ENCODE peak calls at places on chromosomes 12 and 14, in five cellular contexts. One of them, this sample, is unnamed.

GRCh38 chr14:50062438-50063039 is 53.8 kb downstream of the VCPKMT start:
- DNase-seq in kidney: no peak
- DNase-seq in tibial nerve: no peak
- DNase-seq in progenitor cell of endocrine pancreas: no peak
- DNase-seq in OCI-LY7: peak; percentile 91
- DNase-seq in this sample: no peak

GRCh38 chr12:120625557-120626419 is 14.6 kb upstream of the CABP1 start:
- DNase-seq in kidney: peak; percentile 43
- DNase-seq in tibial nerve: no peak
- DNase-seq in progenitor cell of endocrine pancreas: no peak
- DNase-seq in OCI-LY7: peak; percentile 73
- DNase-seq in this sample: no peak

GRCh38 chr12:53184828-53185227 is 4.1 kb upstream of the CSAD start:
- DNase-seq in kidney: no peak
- DNase-seq in tibial nerve: no peak
- DNase-seq in progenitor cell of endocrine pancreas: no peak
- DNase-seq in OCI-LY7: no peak
- DNase-seq in this sample: no peak

GRCh38 chr12:98671459-98671858 is 26.4 kb downstream of the APAF1 start:
- DNase-seq in kidney: no peak
- DNase-seq in tibial nerve: no peak
- DNase-seq in progenitor cell of endocrine pancreas: no peak
- DNase-seq in OCI-LY7: no peak
- DNase-seq in this sample: no peak

GRCh38 chr14:100417466-100417865 is 94.3 kb downstream of the SLC25A47 start:
- DNase-seq in kidney: no peak
- DNase-seq in tibial nerve: no peak
- DNase-seq in progenitor cell of endocrine pancreas: peak; percentile 43
- DNase-seq in OCI-LY7: no peak
- DNase-seq in this sample: no peak

GRCh38 chr14:99936056-99936455 is 129.2 kb upstream of the EVL start:
- DNase-seq in kidney: no peak
- DNase-seq in tibial nerve: no peak
- DNase-seq in progenitor cell of endocrine pancreas: no peak
- DNase-seq in OCI-LY7: no peak
- DNase-seq in this sample: no peak

GRCh38 chr12:124573839-124574786 is 6.7 kb upstream of the NCOR2 start:
- DNase-seq in kidney: peak; percentile 53
- DNase-seq in tibial nerve: no peak
- DNase-seq in progenitor cell of endocrine pancreas: no peak
- DNase-seq in OCI-LY7: no peak
- DNase-seq in this sample: no peak

GRCh38 chr14:92959189-92959531 is 36.2 kb downstream of the CHGA start:
- DNase-seq in kidney: peak; percentile 49
- DNase-seq in tibial nerve: no peak
- DNase-seq in progenitor cell of endocrine pancreas: no peak
- DNase-seq in OCI-LY7: no peak
- DNase-seq in this sample: peak; percentile 100

GRCh38 chr14:23153891-23154796 is 29.3 kb downstream of the SLC7A8 start:
- DNase-seq in kidney: peak; percentile 94
- DNase-seq in tibial nerve: peak; percentile 92
- DNase-seq in progenitor cell of endocrine pancreas: no peak
- DNase-seq in OCI-LY7: no peak
- DNase-seq in this sample: no peak

GRCh38 chr12:48000878-48001321 is 3.4 kb downstream of the COL2A1 start:
- DNase-seq in kidney: peak; percentile 53
- DNase-seq in tibial nerve: no peak
- DNase-seq in progenitor cell of endocrine pancreas: no peak
- DNase-seq in OCI-LY7: no peak
- DNase-seq in this sample: no peak

GRCh38 chr14:24143511-24143910 is 2.1 kb upstream of the EMC9 start:
- DNase-seq in kidney: no peak
- DNase-seq in tibial nerve: no peak
- DNase-seq in progenitor cell of endocrine pancreas: no peak
- DNase-seq in OCI-LY7: no peak
- DNase-seq in this sample: no peak

GRCh38 chr14:96693252-96693820 is 103.8 kb upstream of the VRK1 start:
- DNase-seq in kidney: no peak
- DNase-seq in tibial nerve: no peak
- DNase-seq in progenitor cell of endocrine pancreas: no peak
- DNase-seq in OCI-LY7: no peak
- DNase-seq in this sample: no peak

GRCh38 chr14:58740584-58740983 is 102.8 kb downstream of the DACT1 start:
- DNase-seq in kidney: no peak
- DNase-seq in tibial nerve: no peak
- DNase-seq in progenitor cell of endocrine pancreas: no peak
- DNase-seq in OCI-LY7: no peak
- DNase-seq in this sample: no peak

GRCh38 chr12:39127401-39127800 is 222.0 kb upstream of the CPNE8 start:
- DNase-seq in kidney: no peak
- DNase-seq in tibial nerve: no peak
- DNase-seq in progenitor cell of endocrine pancreas: no peak
- DNase-seq in OCI-LY7: no peak
- DNase-seq in this sample: no peak

GRCh38 chr12:102107970-102108369 is 11.9 kb downstream of the NUP37 start:
- DNase-seq in kidney: no peak
- DNase-seq in tibial nerve: no peak
- DNase-seq in progenitor cell of endocrine pancreas: no peak
- DNase-seq in OCI-LY7: no peak
- DNase-seq in this sample: no peak

DNA sequence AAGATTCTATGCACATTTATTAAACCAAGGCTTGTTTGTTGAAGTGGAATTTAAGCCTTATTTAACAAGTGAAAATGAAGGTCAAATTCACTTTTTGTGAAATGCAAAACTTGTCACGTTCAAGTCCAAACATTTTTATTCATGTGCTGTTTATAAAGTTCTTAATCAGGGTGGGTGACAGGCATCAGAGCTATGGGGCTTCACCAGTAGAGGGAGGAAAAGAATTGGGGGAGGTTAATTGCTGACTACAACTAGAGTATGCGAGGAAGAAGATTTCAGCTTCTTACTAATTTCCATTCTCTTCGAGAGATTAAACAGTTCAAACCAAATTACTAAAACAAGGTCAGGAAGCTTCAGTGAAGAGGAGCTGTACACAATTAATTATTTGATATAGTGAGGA is 9.7 kb downstream of the MOK start:
- DNase-seq in kidney: no peak
- DNase-seq in tibial nerve: no peak
- DNase-seq in progenitor cell of endocrine pancreas: no peak
- DNase-seq in OCI-LY7: no peak
- DNase-seq in this sample: no peak
- TF ChIP-seq CTCF in kidney: peak; percentile 4
- TF ChIP-seq CTCF in tibial nerve: no peak
- TF ChIP-seq CTCF in progenitor cell of endocrine pancreas: peak; percentile 12
- TF ChIP-seq CTCF in OCI-LY7: peak; percentile 62
- TF ChIP-seq CTCF in this sample: peak; percentile 22

GRCh38 chr12:50599366-50600095 is 94.7 kb downstream of the DIP2B start:
- DNase-seq in kidney: no peak
- DNase-seq in tibial nerve: no peak
- DNase-seq in progenitor cell of endocrine pancreas: no peak
- DNase-seq in OCI-LY7: no peak
- DNase-seq in this sample: no peak

GRCh38 chr12:50600364-50600763 is 95.6 kb downstream of the DIP2B start:
- DNase-seq in kidney: no peak
- DNase-seq in tibial nerve: no peak
- DNase-seq in progenitor cell of endocrine pancreas: no peak
- DNase-seq in OCI-LY7: no peak
- DNase-seq in this sample: no peak

GRCh38 chr12:50595667-50596066 is 90.9 kb downstream of the DIP2B start:
- DNase-seq in kidney: no peak
- DNase-seq in tibial nerve: no peak
- DNase-seq in progenitor cell of endocrine pancreas: no peak
- DNase-seq in OCI-LY7: no peak
- DNase-seq in this sample: no peak

GRCh38 chr12:50597200-50598195 is 92.7 kb downstream of the DIP2B start:
- DNase-seq in kidney: no peak
- DNase-seq in tibial nerve: no peak
- DNase-seq in progenitor cell of endocrine pancreas: no peak
- DNase-seq in OCI-LY7: peak; percentile 19
- DNase-seq in this sample: no peak

DNA sequence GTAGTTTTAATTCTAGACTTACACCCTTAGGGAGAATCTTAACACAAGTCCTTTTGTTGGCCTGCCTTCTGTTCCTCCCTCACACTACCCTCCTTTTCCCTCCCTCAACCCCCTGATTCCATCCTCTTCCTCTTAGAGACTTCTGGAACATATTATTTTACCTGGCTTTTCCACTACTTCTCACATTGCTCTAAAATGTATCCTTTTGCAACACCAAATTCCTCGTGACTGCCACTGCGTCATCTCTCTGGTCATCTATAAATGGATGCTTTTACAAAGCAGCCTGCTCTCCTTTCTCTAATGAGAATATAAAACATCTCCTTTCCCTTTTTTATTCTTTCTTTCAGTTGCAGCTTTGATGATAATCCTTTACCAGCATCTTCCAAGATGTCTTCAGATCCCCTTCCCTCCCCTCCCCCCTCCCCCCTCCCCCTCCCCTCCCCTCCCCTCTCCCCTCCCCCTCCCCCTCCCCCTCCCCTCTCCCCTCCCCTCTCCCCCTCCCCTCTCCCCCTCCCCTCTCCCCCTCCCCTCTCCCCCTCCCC is 93.6 kb downstream of the DIP2B start:
- DNase-seq in kidney: no peak
- DNase-seq in tibial nerve: no peak
- DNase-seq in progenitor cell of endocrine pancreas: no peak
- DNase-seq in OCI-LY7: no peak
- DNase-seq in this sample: no peak
- TF ChIP-seq CTCF in kidney: no peak
- TF ChIP-seq CTCF in tibial nerve: no peak
- TF ChIP-seq CTCF in progenitor cell of endocrine pancreas: no peak
- TF ChIP-seq CTCF in OCI-LY7: no peak
- TF ChIP-seq CTCF in this sample: no peak

GRCh38 chr14:41607119-41607785 is 576 bp downstream of the LRFN5 start:
- DNase-seq in kidney: peak; percentile 43
- DNase-seq in tibial nerve: no peak
- DNase-seq in progenitor cell of endocrine pancreas: no peak
- DNase-seq in OCI-LY7: no peak
- DNase-seq in this sample: no peak

GRCh38 chr14:41605550-41606248 is 977 bp upstream of the LRFN5 start:
- DNase-seq in kidney: peak; percentile 48
- DNase-seq in tibial nerve: no peak
- DNase-seq in progenitor cell of endocrine pancreas: peak; percentile 14
- DNase-seq in OCI-LY7: no peak
- DNase-seq in this sample: no peak

GRCh38 chr14:41607966-41608663 is 1.4 kb downstream of the LRFN5 start:
- DNase-seq in kidney: peak; percentile 61
- DNase-seq in tibial nerve: peak; percentile 11
- DNase-seq in progenitor cell of endocrine pancreas: peak; percentile 14
- DNase-seq in OCI-LY7: no peak
- DNase-seq in this sample: no peak

GRCh38 chr14:41604793-41605534 is 1.7 kb upstream of the LRFN5 start:
- DNase-seq in kidney: peak; percentile 71
- DNase-seq in tibial nerve: no peak
- DNase-seq in progenitor cell of endocrine pancreas: peak; percentile 59
- DNase-seq in OCI-LY7: no peak
- DNase-seq in this sample: no peak

GRCh38 chr14:41606249-41607118 is at the start of gene LRFN5:
- DNase-seq in kidney: peak; percentile 71
- DNase-seq in tibial nerve: no peak
- DNase-seq in progenitor cell of endocrine pancreas: peak; percentile 43
- DNase-seq in OCI-LY7: no peak
- DNase-seq in this sample: no peak
- TF ChIP-seq CTCF in kidney: no peak
- TF ChIP-seq CTCF in tibial nerve: no peak
- TF ChIP-seq CTCF in progenitor cell of endocrine pancreas: no peak
- TF ChIP-seq CTCF in OCI-LY7: no peak
- TF ChIP-seq CTCF in this sample: no peak

DNA sequence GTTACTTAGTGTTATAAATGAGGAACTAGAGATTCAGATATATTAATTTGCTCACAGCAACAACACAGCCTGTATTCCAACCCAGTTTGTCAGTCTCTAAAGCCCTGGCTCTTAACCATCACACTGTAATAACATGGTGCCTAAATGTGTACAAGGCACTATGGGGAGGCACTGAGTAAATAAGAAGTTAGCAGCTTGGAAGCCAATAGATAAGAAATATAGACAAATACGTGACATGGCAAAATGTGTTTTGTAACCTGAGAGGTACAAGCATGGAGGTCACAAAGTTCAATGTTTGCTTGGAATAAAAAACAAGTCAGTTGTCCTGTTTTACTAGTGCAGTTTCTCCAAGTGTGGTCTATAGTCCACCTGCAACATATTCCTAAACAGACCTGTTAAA is 16.3 kb upstream of the SLCO1A2 start:
- DNase-seq in kidney: no peak
- DNase-seq in tibial nerve: no peak
- DNase-seq in progenitor cell of endocrine pancreas: no peak
- DNase-seq in OCI-LY7: no peak
- DNase-seq in this sample: no peak
- TF ChIP-seq CTCF in kidney: no peak
- TF ChIP-seq CTCF in tibial nerve: no peak
- TF ChIP-seq CTCF in progenitor cell of endocrine pancreas: no peak
- TF ChIP-seq CTCF in OCI-LY7: no peak
- TF ChIP-seq CTCF in this sample: no peak

GRCh38 chr12:109841356-109841755 is 8.2 kb upstream of the TRPV4 start:
- DNase-seq in kidney: no peak
- DNase-seq in tibial nerve: no peak
- DNase-seq in progenitor cell of endocrine pancreas: no peak
- DNase-seq in OCI-LY7: no peak
- DNase-seq in this sample: no peak
- TF ChIP-seq CTCF in kidney: no peak
- TF ChIP-seq CTCF in tibial nerve: no peak
- TF ChIP-seq CTCF in progenitor cell of endocrine pancreas: peak; percentile 12
- TF ChIP-seq CTCF in OCI-LY7: peak; percentile 45
- TF ChIP-seq CTCF in this sample: no peak

GRCh38 chr12:41605528-41606295 is 417.6 kb downstream of the PDZRN4 start:
- DNase-seq in kidney: no peak
- DNase-seq in tibial nerve: no peak
- DNase-seq in progenitor cell of endocrine pancreas: no peak
- DNase-seq in OCI-LY7: peak; percentile 20
- DNase-seq in this sample: no peak

GRCh38 chr12:41606741-41607460 is 418.8 kb downstream of the PDZRN4 start:
- DNase-seq in kidney: no peak
- DNase-seq in tibial nerve: no peak
- DNase-seq in progenitor cell of endocrine pancreas: no peak
- DNase-seq in OCI-LY7: no peak
- DNase-seq in this sample: no peak

GRCh38 chr12:41604830-41605229 is 416.7 kb downstream of the PDZRN4 start:
- DNase-seq in kidney: no peak
- DNase-seq in tibial nerve: no peak
- DNase-seq in progenitor cell of endocrine pancreas: no peak
- DNase-seq in OCI-LY7: no peak
- DNase-seq in this sample: no peak
- TF ChIP-seq CTCF in kidney: no peak
- TF ChIP-seq CTCF in tibial nerve: no peak
- TF ChIP-seq CTCF in progenitor cell of endocrine pancreas: no peak
- TF ChIP-seq CTCF in OCI-LY7: no peak
- TF ChIP-seq CTCF in this sample: no peak

This sample was measured in D721Med.